ENCODE peak calls at places on chromosomes 4 and X, in five cellular contexts. One of them, this sample, is unnamed.

GRCh38 chr4:178142724-178143123 is 700.5 kb upstream of the AGA start:
- DNase-seq in SK-MEL-5: no peak
- DNase-seq in stomach: no peak
- DNase-seq in dorsolateral prefrontal cortex: no peak
- DNase-seq in activated T-cell treated with anti-CD3 and anti-CD28 coated beads for 1 hour: no peak
- DNase-seq in this sample: no peak

GRCh38 chr4:74453037-74453635 is 8.2 kb downstream of the AREG start:
- DNase-seq in SK-MEL-5: no peak
- DNase-seq in activated T-cell treated with anti-CD3 and anti-CD28 coated beads for 1 hour: no peak
- DNase-seq in stomach: no peak
- DNase-seq in dorsolateral prefrontal cortex: no peak
- DNase-seq in this sample: no peak

GRCh38 chr4:182578402-182578801 is 335.2 kb downstream of the TENM3 start:
- DNase-seq in dorsolateral prefrontal cortex: no peak
- DNase-seq in activated T-cell treated with anti-CD3 and anti-CD28 coated beads for 1 hour: no peak
- DNase-seq in SK-MEL-5: peak
- DNase-seq in stomach: no peak
- DNase-seq in this sample: no peak

GRCh38 chr4:8698341-8699062 is 105.9 kb downstream of the CPZ start:
- DNase-seq in activated T-cell treated with anti-CD3 and anti-CD28 coated beads for 1 hour: no peak
- DNase-seq in SK-MEL-5: no peak
- DNase-seq in dorsolateral prefrontal cortex: peak
- DNase-seq in stomach: peak
- DNase-seq in this sample: no peak

GRCh38 chr4:146371812-146372211 is 149.9 kb downstream of the SLC10A7 start:
- DNase-seq in SK-MEL-5: no peak
- DNase-seq in dorsolateral prefrontal cortex: no peak
- DNase-seq in activated T-cell treated with anti-CD3 and anti-CD28 coated beads for 1 hour: no peak
- DNase-seq in stomach: no peak
- DNase-seq in this sample: no peak

GRCh38 chrX:140480765-140481164 is 24.1 kb downstream of the SOX3 start:
- DNase-seq in activated T-cell treated with anti-CD3 and anti-CD28 coated beads for 1 hour: no peak
- DNase-seq in stomach: no peak
- DNase-seq in dorsolateral prefrontal cortex: no peak
- DNase-seq in SK-MEL-5: no peak
- DNase-seq in this sample: no peak

GRCh38 chrX:38154818-38155217 is 65.9 kb downstream of the SRPX start:
- DNase-seq in activated T-cell treated with anti-CD3 and anti-CD28 coated beads for 1 hour: no peak
- DNase-seq in dorsolateral prefrontal cortex: no peak
- DNase-seq in stomach: no peak
- DNase-seq in SK-MEL-5: no peak
- DNase-seq in this sample: no peak

GRCh38 chr4:109406337-109406931 is 27.2 kb upstream of the SEC24B start:
- DNase-seq in stomach: no peak
- DNase-seq in dorsolateral prefrontal cortex: no peak
- DNase-seq in SK-MEL-5: peak
- DNase-seq in activated T-cell treated with anti-CD3 and anti-CD28 coated beads for 1 hour: no peak
- DNase-seq in this sample: no peak

GRCh38 chr4:34720563-34720962 is 1523.8 kb downstream of the ARAP2 start:
- DNase-seq in activated T-cell treated with anti-CD3 and anti-CD28 coated beads for 1 hour: no peak
- DNase-seq in SK-MEL-5: peak
- DNase-seq in stomach: no peak
- DNase-seq in dorsolateral prefrontal cortex: no peak
- DNase-seq in this sample: no peak

GRCh38 chr4:41883988-41884737 is 51.1 kb upstream of the TMEM33 start:
- DNase-seq in activated T-cell treated with anti-CD3 and anti-CD28 coated beads for 1 hour: no peak
- DNase-seq in SK-MEL-5: peak
- DNase-seq in dorsolateral prefrontal cortex: no peak
- DNase-seq in stomach: no peak
- DNase-seq in this sample: no peak

GRCh38 chr4:156673483-156673882 is 298.1 kb downstream of the PDGFC start:
- DNase-seq in activated T-cell treated with anti-CD3 and anti-CD28 coated beads for 1 hour: no peak
- DNase-seq in stomach: no peak
- DNase-seq in SK-MEL-5: peak
- DNase-seq in dorsolateral prefrontal cortex: no peak
- DNase-seq in this sample: no peak

GRCh38 chrX:102637561-102637960 is 13.7 kb upstream of the GPRASP1 start:
- DNase-seq in SK-MEL-5: no peak
- DNase-seq in dorsolateral prefrontal cortex: no peak
- DNase-seq in stomach: no peak
- DNase-seq in activated T-cell treated with anti-CD3 and anti-CD28 coated beads for 1 hour: no peak
- DNase-seq in this sample: no peak

GRCh38 chr4:3615386-3616286 is 83.4 kb upstream of the LRPAP1 start:
- DNase-seq in stomach: no peak
- DNase-seq in SK-MEL-5: no peak
- DNase-seq in dorsolateral prefrontal cortex: peak
- DNase-seq in activated T-cell treated with anti-CD3 and anti-CD28 coated beads for 1 hour: no peak
- DNase-seq in this sample: no peak

GRCh38 chr4:76641758-76642157 is 206.7 kb downstream of the SHROOM3 start:
- DNase-seq in SK-MEL-5: no peak
- DNase-seq in dorsolateral prefrontal cortex: no peak
- DNase-seq in activated T-cell treated with anti-CD3 and anti-CD28 coated beads for 1 hour: no peak
- DNase-seq in stomach: no peak
- DNase-seq in this sample: no peak

GRCh38 chr4:82798168-82799005 is at the start of gene SCD5:
- DNase-seq in activated T-cell treated with anti-CD3 and anti-CD28 coated beads for 1 hour: peak
- DNase-seq in stomach: peak
- DNase-seq in dorsolateral prefrontal cortex: peak
- DNase-seq in SK-MEL-5: peak
- DNase-seq in this sample: no peak

GRCh38 chrX:10620121-10620699 is at the start of gene MID1:
- DNase-seq in stomach: peak
- DNase-seq in SK-MEL-5: peak
- DNase-seq in dorsolateral prefrontal cortex: peak
- DNase-seq in activated T-cell treated with anti-CD3 and anti-CD28 coated beads for 1 hour: no peak
- DNase-seq in this sample: no peak

GRCh38 chr4:178917756-178918155 is 1475.5 kb upstream of the AGA start:
- DNase-seq in SK-MEL-5: no peak
- DNase-seq in stomach: no peak
- DNase-seq in activated T-cell treated with anti-CD3 and anti-CD28 coated beads for 1 hour: no peak
- DNase-seq in dorsolateral prefrontal cortex: no peak
- DNase-seq in this sample: no peak

GRCh38 chrX:71058116-71058515 is 10.0 kb downstream of the SNX12 start:
- DNase-seq in dorsolateral prefrontal cortex: no peak
- DNase-seq in stomach: no peak
- DNase-seq in activated T-cell treated with anti-CD3 and anti-CD28 coated beads for 1 hour: no peak
- DNase-seq in SK-MEL-5: no peak
- DNase-seq in this sample: no peak

GRCh38 chr4:76002176-76002575 is 5.1 kb downstream of the CXCL9 start:
- DNase-seq in dorsolateral prefrontal cortex: no peak
- DNase-seq in SK-MEL-5: no peak
- DNase-seq in activated T-cell treated with anti-CD3 and anti-CD28 coated beads for 1 hour: no peak
- DNase-seq in stomach: no peak
- DNase-seq in this sample: no peak

GRCh38 chrX:112941209-112941788 is 100.7 kb upstream of the AMOT start:
- DNase-seq in activated T-cell treated with anti-CD3 and anti-CD28 coated beads for 1 hour: no peak
- DNase-seq in dorsolateral prefrontal cortex: no peak
- DNase-seq in SK-MEL-5: peak
- DNase-seq in stomach: no peak
- DNase-seq in this sample: no peak

GRCh38 chr4:95243892-95244291 is 304.9 kb downstream of the UNC5C start:
- DNase-seq in stomach: no peak
- DNase-seq in dorsolateral prefrontal cortex: no peak
- DNase-seq in SK-MEL-5: no peak
- DNase-seq in activated T-cell treated with anti-CD3 and anti-CD28 coated beads for 1 hour: no peak
- DNase-seq in this sample: no peak

GRCh38 chr4:183105092-183105491 is 6.0 kb downstream of the WWC2 start:
- DNase-seq in activated T-cell treated with anti-CD3 and anti-CD28 coated beads for 1 hour: no peak
- DNase-seq in SK-MEL-5: no peak
- DNase-seq in stomach: no peak
- DNase-seq in dorsolateral prefrontal cortex: no peak
- DNase-seq in this sample: no peak

GRCh38 chr4:156959298-156959702 is 12.3 kb downstream of the PDGFC start:
- DNase-seq in activated T-cell treated with anti-CD3 and anti-CD28 coated beads for 1 hour: no peak
- DNase-seq in SK-MEL-5: no peak
- DNase-seq in dorsolateral prefrontal cortex: no peak
- DNase-seq in stomach: no peak
- DNase-seq in this sample: no peak

GRCh38 chrX:148500428-148501120 is at the start of gene AFF2:
- DNase-seq in dorsolateral prefrontal cortex: no peak
- DNase-seq in SK-MEL-5: no peak
- DNase-seq in activated T-cell treated with anti-CD3 and anti-CD28 coated beads for 1 hour: peak
- DNase-seq in stomach: peak
- DNase-seq in this sample: no peak

GRCh38 chr4:185803015-185803414 is 9.0 kb downstream of the SORBS2 start:
- DNase-seq in stomach: no peak
- DNase-seq in SK-MEL-5: no peak
- DNase-seq in activated T-cell treated with anti-CD3 and anti-CD28 coated beads for 1 hour: no peak
- DNase-seq in dorsolateral prefrontal cortex: no peak
- DNase-seq in this sample: no peak

GRCh38 chr4:166039822-166040221 is 166.8 kb downstream of the TLL1 start:
- DNase-seq in dorsolateral prefrontal cortex: no peak
- DNase-seq in activated T-cell treated with anti-CD3 and anti-CD28 coated beads for 1 hour: no peak
- DNase-seq in stomach: no peak
- DNase-seq in SK-MEL-5: no peak
- DNase-seq in this sample: no peak

GRCh38 chr4:145351922-145352321 is 129.7 kb upstream of the SMAD1 start:
- DNase-seq in dorsolateral prefrontal cortex: no peak
- DNase-seq in activated T-cell treated with anti-CD3 and anti-CD28 coated beads for 1 hour: no peak
- DNase-seq in stomach: no peak
- DNase-seq in SK-MEL-5: no peak
- DNase-seq in this sample: no peak

This sample was measured in T follicular helper cell.